ENCODE peak calls at places on chromosomes 6 and 20, in eight cellular contexts. One of them, this sample, is unnamed.

GRCh38 chr6:151808331-151809241 is 1.1 kb downstream of the ESR1 start:
- DNase-seq in endothelial cell of umbilical vein: no peak
- DNase-seq in HCT116: no peak
- DNase-seq in stomach: no peak
- DNase-seq in spleen: no peak
- DNase-seq in prostate gland: no peak
- DNase-seq in sigmoid colon: no peak
- DNase-seq in K562: no peak
- DNase-seq in this sample: no peak

GRCh38 chr6:116229287-116229913 is 24.5 kb downstream of the TSPYL4 start:
- DNase-seq in endothelial cell of umbilical vein: peak; percentile 58
- DNase-seq in HCT116: peak; percentile 31
- DNase-seq in stomach: peak; percentile 49
- DNase-seq in spleen: no peak
- DNase-seq in prostate gland: no peak
- DNase-seq in sigmoid colon: peak; percentile 96
- DNase-seq in K562: peak; percentile 53
- DNase-seq in this sample: peak; percentile 22

GRCh38 chr6:41200296-41200900 is 551 bp downstream of the TREML2 start:
- DNase-seq in endothelial cell of umbilical vein: no peak
- DNase-seq in HCT116: no peak
- DNase-seq in stomach: peak; percentile 34
- DNase-seq in spleen: peak; percentile 90
- DNase-seq in prostate gland: no peak
- DNase-seq in sigmoid colon: no peak
- DNase-seq in K562: peak; percentile 72
- DNase-seq in this sample: no peak

GRCh38 chr6:166408936-166409755 is 26.4 kb upstream of the MPC1 start:
- DNase-seq in endothelial cell of umbilical vein: no peak
- DNase-seq in HCT116: no peak
- DNase-seq in stomach: no peak
- DNase-seq in spleen: no peak
- DNase-seq in prostate gland: no peak
- DNase-seq in sigmoid colon: no peak
- DNase-seq in K562: peak; percentile 22
- DNase-seq in this sample: no peak

GRCh38 chr20:57397004-57397692 is 6.0 kb downstream of the RBM38 start:
- DNase-seq in endothelial cell of umbilical vein: no peak
- DNase-seq in HCT116: no peak
- DNase-seq in stomach: no peak
- DNase-seq in spleen: peak; percentile 80
- DNase-seq in prostate gland: no peak
- DNase-seq in sigmoid colon: peak; percentile 66
- DNase-seq in K562: no peak
- DNase-seq in this sample: no peak

GRCh38 chr6:168825226-168826077 is 384.5 kb downstream of the SMOC2 start:
- DNase-seq in endothelial cell of umbilical vein: no peak
- DNase-seq in HCT116: no peak
- DNase-seq in stomach: no peak
- DNase-seq in spleen: no peak
- DNase-seq in prostate gland: no peak
- DNase-seq in sigmoid colon: no peak
- DNase-seq in K562: no peak
- DNase-seq in this sample: no peak

GRCh38 chr20:34949120-34949519 is 6.5 kb downstream of the GSS start:
- DNase-seq in endothelial cell of umbilical vein: no peak
- DNase-seq in HCT116: no peak
- DNase-seq in stomach: no peak
- DNase-seq in spleen: no peak
- DNase-seq in prostate gland: no peak
- DNase-seq in sigmoid colon: no peak
- DNase-seq in K562: no peak
- DNase-seq in this sample: no peak

GRCh38 chr6:159529820-159530405 is 163.1 kb downstream of the SOD2 start:
- DNase-seq in endothelial cell of umbilical vein: no peak
- DNase-seq in HCT116: no peak
- DNase-seq in stomach: no peak
- DNase-seq in spleen: no peak
- DNase-seq in prostate gland: no peak
- DNase-seq in sigmoid colon: no peak
- DNase-seq in K562: no peak
- DNase-seq in this sample: no peak

GRCh38 chr6:21826031-21826430 is 232.5 kb downstream of the SOX4 start:
- DNase-seq in endothelial cell of umbilical vein: no peak
- DNase-seq in HCT116: no peak
- DNase-seq in stomach: no peak
- DNase-seq in spleen: no peak
- DNase-seq in prostate gland: no peak
- DNase-seq in sigmoid colon: no peak
- DNase-seq in K562: no peak
- DNase-seq in this sample: no peak

GRCh38 chr6:24768361-24768760 is 6.4 kb upstream of the GMNN start:
- DNase-seq in endothelial cell of umbilical vein: no peak
- DNase-seq in HCT116: no peak
- DNase-seq in stomach: no peak
- DNase-seq in spleen: no peak
- DNase-seq in prostate gland: no peak
- DNase-seq in sigmoid colon: no peak
- DNase-seq in K562: no peak
- DNase-seq in this sample: no peak

GRCh38 chr20:13220194-13220856 is 749 bp upstream of the ISM1 start:
- DNase-seq in endothelial cell of umbilical vein: peak; percentile 24
- DNase-seq in HCT116: no peak
- DNase-seq in stomach: peak; percentile 27
- DNase-seq in spleen: peak; percentile 79
- DNase-seq in prostate gland: peak; percentile 20
- DNase-seq in sigmoid colon: peak; percentile 86
- DNase-seq in K562: no peak
- DNase-seq in this sample: peak; percentile 71

GRCh38 chr6:36423101-36423824 is 19.4 kb downstream of the PXT1 start:
- DNase-seq in endothelial cell of umbilical vein: peak; percentile 98
- DNase-seq in HCT116: peak; percentile 95
- DNase-seq in stomach: peak; percentile 99
- DNase-seq in spleen: peak; percentile 99
- DNase-seq in prostate gland: peak; percentile 99
- DNase-seq in sigmoid colon: peak; percentile 99
- DNase-seq in K562: peak; percentile 99
- DNase-seq in this sample: peak; percentile 97
- TF ChIP-seq POLR2A in endothelial cell of umbilical vein: peak; percentile 78
- TF ChIP-seq POLR2A in HCT116: peak; percentile 63
- TF ChIP-seq POLR2A in stomach: no peak
- TF ChIP-seq POLR2A in spleen: no peak
- TF ChIP-seq POLR2A in prostate gland: peak; percentile 72
- TF ChIP-seq POLR2A in sigmoid colon: peak; percentile 70
- TF ChIP-seq POLR2A in K562: peak; percentile 90
- TF ChIP-seq POLR2A in this sample: no peak

DNA sequence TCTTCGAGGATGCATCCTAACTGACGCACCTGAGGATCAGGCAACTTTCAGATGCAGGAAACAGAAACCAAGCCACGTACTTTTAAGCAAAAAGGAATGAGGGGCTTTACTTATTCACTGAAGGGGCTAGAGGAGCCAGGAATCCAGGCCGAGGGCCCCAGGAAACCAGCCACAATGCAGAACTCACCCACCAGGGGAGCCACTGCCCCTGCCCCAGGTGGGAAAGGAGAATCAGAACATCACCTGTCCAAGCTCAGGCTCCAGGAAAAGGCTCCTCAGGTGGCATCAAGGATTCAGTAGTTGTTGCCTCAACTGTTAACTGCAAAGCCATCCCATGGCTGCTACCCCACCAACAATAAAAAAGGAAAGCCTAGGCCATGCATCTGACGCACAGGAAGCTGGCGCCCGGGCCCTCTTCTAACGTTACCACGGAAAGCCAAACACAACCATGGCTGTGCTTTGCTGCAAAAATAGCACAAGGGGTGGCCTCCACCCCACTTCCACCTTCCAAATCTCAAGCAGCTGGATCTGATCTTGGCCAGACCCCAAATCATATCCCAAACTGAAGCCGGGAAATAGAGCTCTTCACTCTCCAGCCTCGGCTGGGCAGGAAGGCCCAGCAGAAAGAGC is 121.0 kb downstream of the PREX1 start:
- DNase-seq in endothelial cell of umbilical vein: no peak
- DNase-seq in HCT116: no peak
- DNase-seq in stomach: no peak
- DNase-seq in spleen: peak; percentile 48
- DNase-seq in prostate gland: no peak
- DNase-seq in sigmoid colon: peak; percentile 78
- DNase-seq in K562: no peak
- DNase-seq in this sample: no peak
- TF ChIP-seq POLR2AphosphoS5 in endothelial cell of umbilical vein: no peak
- TF ChIP-seq POLR2AphosphoS5 in HCT116: no peak
- TF ChIP-seq POLR2AphosphoS5 in stomach: no peak
- TF ChIP-seq POLR2AphosphoS5 in spleen: peak; percentile 7
- TF ChIP-seq POLR2AphosphoS5 in prostate gland: no peak
- TF ChIP-seq POLR2AphosphoS5 in sigmoid colon: no peak
- TF ChIP-seq POLR2AphosphoS5 in K562: no peak
- TF ChIP-seq POLR2AphosphoS5 in this sample: no peak

GRCh38 chr6:89026151-89026550 is 54.4 kb upstream of the PNRC1 start:
- DNase-seq in endothelial cell of umbilical vein: no peak
- DNase-seq in HCT116: no peak
- DNase-seq in stomach: no peak
- DNase-seq in spleen: no peak
- DNase-seq in prostate gland: no peak
- DNase-seq in sigmoid colon: no peak
- DNase-seq in K562: no peak
- DNase-seq in this sample: no peak
- H3K27ac ChIP-seq in endothelial cell of umbilical vein: no peak overlapping the region
- H3K27ac ChIP-seq in HCT116: no peak overlapping the region
- H3K27ac ChIP-seq in stomach: peak overlapping the region; percentile 46
- H3K27ac ChIP-seq in spleen: no peak overlapping the region
- H3K27ac ChIP-seq in prostate gland: no peak overlapping the region
- H3K27ac ChIP-seq in sigmoid colon: no peak overlapping the region
- H3K27ac ChIP-seq in K562: no peak overlapping the region
- H3K27ac ChIP-seq in this sample: no peak overlapping the region

GRCh38 chr6:38702471-38703397 is at the start of gene GLO1:
- DNase-seq in endothelial cell of umbilical vein: peak; percentile 99
- DNase-seq in HCT116: peak; percentile 97
- DNase-seq in stomach: peak; percentile 98
- DNase-seq in spleen: peak; percentile 99
- DNase-seq in prostate gland: peak; percentile 99
- DNase-seq in sigmoid colon: peak; percentile 99
- DNase-seq in K562: peak; percentile 100
- DNase-seq in this sample: peak; percentile 99
- TF ChIP-seq POLR2A in endothelial cell of umbilical vein: peak; percentile 74
- TF ChIP-seq POLR2A in HCT116: peak; percentile 91
- TF ChIP-seq POLR2A in stomach: no peak
- TF ChIP-seq POLR2A in spleen: no peak
- TF ChIP-seq POLR2A in prostate gland: peak; percentile 90
- TF ChIP-seq POLR2A in sigmoid colon: peak; percentile 78
- TF ChIP-seq POLR2A in K562: peak; percentile 97
- TF ChIP-seq POLR2A in this sample: peak; percentile 75

GRCh38 chr20:44154521-44155001 is 32.4 kb downstream of the JPH2 start:
- DNase-seq in endothelial cell of umbilical vein: no peak
- DNase-seq in HCT116: no peak
- DNase-seq in stomach: no peak
- DNase-seq in spleen: no peak
- DNase-seq in prostate gland: no peak
- DNase-seq in sigmoid colon: peak; percentile 72
- DNase-seq in K562: no peak
- DNase-seq in this sample: no peak

GRCh38 chr20:44157061-44157460 is 29.9 kb downstream of the JPH2 start:
- DNase-seq in endothelial cell of umbilical vein: no peak
- DNase-seq in HCT116: no peak
- DNase-seq in stomach: no peak
- DNase-seq in spleen: no peak
- DNase-seq in prostate gland: no peak
- DNase-seq in sigmoid colon: peak; percentile 46
- DNase-seq in K562: no peak
- DNase-seq in this sample: no peak

GRCh38 chr20:44153636-44154043 is 33.3 kb downstream of the JPH2 start:
- DNase-seq in endothelial cell of umbilical vein: no peak
- DNase-seq in HCT116: no peak
- DNase-seq in stomach: no peak
- DNase-seq in spleen: no peak
- DNase-seq in prostate gland: no peak
- DNase-seq in sigmoid colon: peak; percentile 50
- DNase-seq in K562: no peak
- DNase-seq in this sample: no peak

DNA sequence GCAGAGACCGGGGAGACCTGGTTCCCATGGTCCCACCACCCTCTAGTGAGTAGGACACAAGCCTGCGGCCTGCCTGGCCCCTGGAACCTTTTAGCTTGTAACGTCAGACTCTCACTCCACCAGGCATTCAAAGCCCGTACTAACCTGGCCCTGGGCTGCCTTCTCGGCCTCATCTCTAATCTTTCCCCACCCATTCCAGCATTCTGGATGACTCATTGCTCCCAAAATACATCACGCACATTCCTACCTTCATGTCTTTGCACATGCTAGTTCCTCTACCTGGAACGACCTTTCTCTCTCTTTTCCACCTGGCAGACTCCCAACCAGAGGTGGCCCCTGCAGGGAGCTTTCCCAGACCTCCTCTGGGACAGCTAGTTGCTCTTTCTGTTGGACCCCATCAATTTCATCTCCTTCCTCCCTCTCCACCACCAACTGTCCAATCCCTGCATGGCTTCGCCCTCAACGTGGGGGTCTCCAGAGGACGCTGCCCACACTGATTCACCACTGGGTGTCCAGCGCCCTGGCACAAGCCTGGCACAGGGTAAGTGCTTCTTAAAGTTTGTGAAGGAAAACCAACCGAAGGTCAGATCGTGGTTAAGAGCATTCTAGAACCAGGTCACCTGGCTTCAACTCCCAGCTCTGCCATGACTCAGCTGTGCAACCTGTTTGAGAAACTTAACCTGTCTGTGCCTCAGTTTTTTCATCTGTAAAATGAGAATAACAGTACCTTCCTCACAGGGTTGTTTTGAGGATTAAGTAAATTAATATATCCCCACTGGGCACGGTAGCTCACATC is 35.2 kb downstream of the JPH2 start:
- DNase-seq in endothelial cell of umbilical vein: no peak
- DNase-seq in HCT116: peak; percentile 51
- DNase-seq in stomach: no peak
- DNase-seq in spleen: no peak
- DNase-seq in prostate gland: no peak
- DNase-seq in sigmoid colon: peak; percentile 59
- DNase-seq in K562: no peak
- DNase-seq in this sample: no peak
- TF ChIP-seq POLR2AphosphoS5 in endothelial cell of umbilical vein: no peak
- TF ChIP-seq POLR2AphosphoS5 in HCT116: no peak
- TF ChIP-seq POLR2AphosphoS5 in stomach: no peak
- TF ChIP-seq POLR2AphosphoS5 in spleen: no peak
- TF ChIP-seq POLR2AphosphoS5 in prostate gland: no peak
- TF ChIP-seq POLR2AphosphoS5 in sigmoid colon: no peak
- TF ChIP-seq POLR2AphosphoS5 in K562: no peak
- TF ChIP-seq POLR2AphosphoS5 in this sample: no peak